ENCODE peak calls at places on chromosome 21, in eight cellular contexts. K, E, N, U, L, P, B and J are unnamed samples.

GRCh38 chr21:21179619-21180336 is 181.6 kb downstream of the NCAM2 start:
- DNase-seq in U (no peak), K (no peak), E (no peak), P (no peak), L (no peak), B (no peak), N (no peak), J (no peak)

GRCh38 chr21:17523007-17523451 is 10.2 kb downstream of the CXADR start:
- DNase-seq in L (no peak), B (no peak), U (no peak), P (no peak), N (no peak), K (no peak), E (no peak), J (no peak)

GRCh38 chr21:32727478-32727727 is 410 bp downstream of the SYNJ1 start:
- DNase-seq in P (no peak), U (no peak), K (no peak), B (no peak), L (no peak), N (no peak), E (no peak), J (no peak)

GRCh38 chr21:34204481-34205439 is 131.4 kb downstream of the MRPS6 start:
- DNase-seq in K (peak; percentile 84), B (no peak), U (peak; percentile 19), L (no peak), N (no peak), P (no peak), E (no peak), J (no peak)

GRCh38 chr21:36759348-36760083 is 60.6 kb downstream of the SIM2 start:
- DNase-seq in N (no peak), B (no peak), P (no peak), L (no peak), E (no peak), U (no peak), K (no peak), J (no peak)

GRCh38 chr21:39867198-39867650 is at the start of gene PCP4:
- DNase-seq in L (peak; percentile 7), K (peak; percentile 96), U (peak; percentile 80), N (no peak), E (no peak), P (peak; percentile 33), B (peak; percentile 3), J (peak; percentile 32)

GRCh38 chr21:39141502-39141901 is 41.7 kb downstream of the PSMG1 start:
- DNase-seq in U (no peak), L (peak; percentile 33), N (no peak), E (no peak), B (no peak), P (no peak), K (peak; percentile 40), J (no peak)

GRCh38 chr21:45326834-45327457 is 39.3 kb upstream of the POFUT2 start:
- DNase-seq in E (no peak), K (no peak), B (no peak), U (no peak), N (no peak), P (no peak), L (no peak), J (no peak)

GRCh38 chr21:42381347-42381984 is 14.4 kb downstream of the TMPRSS3 start:
- DNase-seq in N (no peak), P (peak; percentile 45), U (no peak), L (peak; percentile 8), K (peak; percentile 68), E (peak; percentile 26), B (peak; percentile 34), J (no peak)

GRCh38 chr21:26138615-26139257 is 31.8 kb downstream of the APP start:
- DNase-seq in B (no peak), L (no peak), K (no peak), P (no peak), E (no peak), U (no peak), N (no peak), J (no peak)

GRCh38 chr21:31142600-31142999 is 104.3 kb upstream of the KRTAP19-8 start:
- DNase-seq in N (no peak), B (no peak), U (no peak), P (peak; percentile 25), K (no peak), L (no peak), E (no peak), J (no peak)

GRCh38 chr21:17003221-17003620 is 509.6 kb upstream of the CXADR start:
- DNase-seq in L (peak; percentile 77), N (no peak), U (no peak), P (no peak), B (peak; percentile 14), K (no peak), E (no peak), J (no peak)

GRCh38 chr21:33660406-33660805 is 18.1 kb downstream of the ITSN1 start:
- DNase-seq in K (no peak), N (no peak), B (no peak), L (no peak), E (no peak), U (no peak), P (no peak), J (no peak)

GRCh38 chr21:23475518-23476189 is 2131.6 kb downstream of the MRPL39 start:
- DNase-seq in E (no peak), N (no peak), U (no peak), P (no peak), L (no peak), K (no peak), B (no peak), J (no peak)

GRCh38 chr21:36550761-36551160 is 70.8 kb upstream of the CLDN14 start:
- DNase-seq in L (peak; percentile 45), N (no peak), E (no peak), B (no peak), K (no peak), P (no peak), U (no peak), J (no peak)

GRCh38 chr21:46021978-46022544 is 40.5 kb downstream of the COL6A1 start:
- DNase-seq in B (no peak), U (no peak), L (no peak), E (no peak), K (no peak), P (no peak), N (no peak), J (no peak)

GRCh38 chr21:43372663-43373386 is 54.1 kb downstream of the SIK1 start:
- DNase-seq in E (no peak), U (no peak), K (no peak), P (no peak), L (no peak), B (no peak), N (no peak), J (no peak)

GRCh38 chr21:42091899-42092508 is 20.9 kb downstream of the UMODL1 start:
- DNase-seq in U (peak; percentile 48), L (no peak), N (no peak), P (no peak), B (no peak), E (no peak), K (no peak), J (no peak)

GRCh38 chr21:43343095-43343991 is 83.6 kb downstream of the SIK1 start:
- DNase-seq in E (no peak), K (peak; percentile 43), N (no peak), U (no peak), B (no peak), P (no peak), L (no peak), J (no peak)

GRCh38 chr21:44255519-44255981 is 6.1 kb downstream of the DNMT3L start:
- DNase-seq in L (no peak), E (no peak), K (no peak), P (no peak), U (no peak), B (no peak), N (no peak), J (no peak)

GRCh38 chr21:34129039-34129891 is 55.9 kb downstream of the MRPS6 start:
- DNase-seq in L (peak; percentile 78), E (peak; percentile 12), K (peak; percentile 32), N (peak; percentile 33), B (peak; percentile 90), U (peak; percentile 42), P (peak; percentile 82), J (no peak)

GRCh38 chr21:34774750-34775149 is 106.0 kb downstream of the CLIC6 start:
- DNase-seq in B (no peak), U (no peak), L (no peak), P (no peak), E (no peak), N (no peak), K (no peak), J (no peak)